ENCODE peak calls at places on chromosomes 13 and 19, in seven cellular contexts. One of them, this sample, is unnamed.
A peak's percentile ranks its signal among the peaks of the same experiment; 100 is the strongest.

GRCh38 chr13:22073718-22074117 is 402.8 kb downstream of the FGF9 start:
- DNase-seq in bronchial epithelial cell: no peak
- DNase-seq in AG10803: no peak
- DNase-seq in fibroblast of lung: no peak
- DNase-seq in upper lobe of left lung: no peak
- DNase-seq in esophagus squamous epithelium: no peak
- DNase-seq in pancreas: no peak
- DNase-seq in this sample: no peak

GRCh38 chr13:21812192-21812626 is 141.3 kb downstream of the FGF9 start:
- DNase-seq in bronchial epithelial cell: no peak
- DNase-seq in AG10803: no peak
- DNase-seq in fibroblast of lung: no peak
- DNase-seq in upper lobe of left lung: no peak
- DNase-seq in esophagus squamous epithelium: no peak
- DNase-seq in pancreas: no peak
- DNase-seq in this sample: no peak

GRCh38 chr19:13428352-13428751 is 77.9 kb downstream of the CACNA1A start:
- DNase-seq in bronchial epithelial cell: no peak
- DNase-seq in AG10803: peak; percentile 14
- DNase-seq in fibroblast of lung: peak; percentile 9
- DNase-seq in upper lobe of left lung: no peak
- DNase-seq in esophagus squamous epithelium: no peak
- DNase-seq in pancreas: no peak
- DNase-seq in this sample: peak; percentile 12

GRCh38 chr13:105063676-105064075 is 1471.8 kb downstream of the EFNB2 start:
- DNase-seq in bronchial epithelial cell: no peak
- DNase-seq in AG10803: no peak
- DNase-seq in fibroblast of lung: no peak
- DNase-seq in upper lobe of left lung: no peak
- DNase-seq in esophagus squamous epithelium: no peak
- DNase-seq in pancreas: no peak
- DNase-seq in this sample: no peak

GRCh38 chr13:106602178-106602577 is 34.2 kb upstream of the ARGLU1 start:
- DNase-seq in bronchial epithelial cell: no peak
- DNase-seq in AG10803: no peak
- DNase-seq in fibroblast of lung: no peak
- DNase-seq in upper lobe of left lung: peak; percentile 68
- DNase-seq in esophagus squamous epithelium: no peak
- DNase-seq in pancreas: peak; percentile 31
- DNase-seq in this sample: no peak

GRCh38 chr13:110311721-110312668 is 4.9 kb downstream of the COL4A2 start:
- DNase-seq in bronchial epithelial cell: no peak
- DNase-seq in AG10803: no peak
- DNase-seq in fibroblast of lung: no peak
- DNase-seq in upper lobe of left lung: no peak
- DNase-seq in esophagus squamous epithelium: no peak
- DNase-seq in pancreas: no peak
- DNase-seq in this sample: no peak

GRCh38 chr19:3482507-3483225 is 575 bp downstream of the SMIM44 start:
- DNase-seq in bronchial epithelial cell: no peak
- DNase-seq in AG10803: no peak
- DNase-seq in fibroblast of lung: no peak
- DNase-seq in upper lobe of left lung: no peak
- DNase-seq in esophagus squamous epithelium: no peak
- DNase-seq in pancreas: no peak
- DNase-seq in this sample: no peak

GRCh38 chr13:105139380-105140285 is 1395.8 kb downstream of the EFNB2 start:
- DNase-seq in bronchial epithelial cell: peak; percentile 3
- DNase-seq in AG10803: peak; percentile 4
- DNase-seq in fibroblast of lung: peak; percentile 76
- DNase-seq in upper lobe of left lung: peak; percentile 68
- DNase-seq in esophagus squamous epithelium: peak; percentile 4
- DNase-seq in pancreas: peak; percentile 27
- DNase-seq in this sample: no peak

GRCh38 chr19:34589730-34590129 is 87.2 kb downstream of the SCGB2B2 start:
- DNase-seq in bronchial epithelial cell: no peak
- DNase-seq in AG10803: no peak
- DNase-seq in fibroblast of lung: no peak
- DNase-seq in upper lobe of left lung: no peak
- DNase-seq in esophagus squamous epithelium: no peak
- DNase-seq in pancreas: peak; percentile 83
- DNase-seq in this sample: no peak

GRCh38 chr13:85654227-85654626 is 145.0 kb downstream of the SLITRK6 start:
- DNase-seq in bronchial epithelial cell: no peak
- DNase-seq in AG10803: no peak
- DNase-seq in fibroblast of lung: no peak
- DNase-seq in upper lobe of left lung: no peak
- DNase-seq in esophagus squamous epithelium: no peak
- DNase-seq in pancreas: no peak
- DNase-seq in this sample: no peak

GRCh38 chr19:53503126-53503525 is 34.8 kb upstream of the ZNF331 start:
- DNase-seq in bronchial epithelial cell: no peak
- DNase-seq in AG10803: no peak
- DNase-seq in fibroblast of lung: no peak
- DNase-seq in upper lobe of left lung: no peak
- DNase-seq in esophagus squamous epithelium: no peak
- DNase-seq in pancreas: no peak
- DNase-seq in this sample: no peak

GRCh38 chr19:33438016-33438671 is 64.6 kb downstream of the CEBPG start:
- DNase-seq in bronchial epithelial cell: no peak
- DNase-seq in AG10803: peak; percentile 17
- DNase-seq in fibroblast of lung: no peak
- DNase-seq in upper lobe of left lung: no peak
- DNase-seq in esophagus squamous epithelium: no peak
- DNase-seq in pancreas: no peak
- DNase-seq in this sample: peak; percentile 34

GRCh38 chr13:74574964-74575728 is 440.9 kb upstream of the KLF12 start:
- DNase-seq in bronchial epithelial cell: no peak
- DNase-seq in AG10803: no peak
- DNase-seq in fibroblast of lung: no peak
- DNase-seq in upper lobe of left lung: no peak
- DNase-seq in esophagus squamous epithelium: no peak
- DNase-seq in pancreas: no peak
- DNase-seq in this sample: no peak

GRCh38 chr19:42280761-42281174 is 11.7 kb downstream of the CIC start:
- DNase-seq in bronchial epithelial cell: no peak
- DNase-seq in AG10803: peak; percentile 21
- DNase-seq in fibroblast of lung: no peak
- DNase-seq in upper lobe of left lung: no peak
- DNase-seq in esophagus squamous epithelium: no peak
- DNase-seq in pancreas: no peak
- DNase-seq in this sample: no peak

GRCh38 chr13:23347601-23348000 is 85.9 kb downstream of the SACS start:
- DNase-seq in bronchial epithelial cell: no peak
- DNase-seq in AG10803: no peak
- DNase-seq in fibroblast of lung: no peak
- DNase-seq in upper lobe of left lung: no peak
- DNase-seq in esophagus squamous epithelium: no peak
- DNase-seq in pancreas: no peak
- DNase-seq in this sample: no peak

GRCh38 chr13:49373699-49374098 is 70.2 kb downstream of the CAB39L start:
- DNase-seq in bronchial epithelial cell: no peak
- DNase-seq in AG10803: no peak
- DNase-seq in fibroblast of lung: no peak
- DNase-seq in upper lobe of left lung: no peak
- DNase-seq in esophagus squamous epithelium: no peak
- DNase-seq in pancreas: no peak
- DNase-seq in this sample: no peak

DNA sequence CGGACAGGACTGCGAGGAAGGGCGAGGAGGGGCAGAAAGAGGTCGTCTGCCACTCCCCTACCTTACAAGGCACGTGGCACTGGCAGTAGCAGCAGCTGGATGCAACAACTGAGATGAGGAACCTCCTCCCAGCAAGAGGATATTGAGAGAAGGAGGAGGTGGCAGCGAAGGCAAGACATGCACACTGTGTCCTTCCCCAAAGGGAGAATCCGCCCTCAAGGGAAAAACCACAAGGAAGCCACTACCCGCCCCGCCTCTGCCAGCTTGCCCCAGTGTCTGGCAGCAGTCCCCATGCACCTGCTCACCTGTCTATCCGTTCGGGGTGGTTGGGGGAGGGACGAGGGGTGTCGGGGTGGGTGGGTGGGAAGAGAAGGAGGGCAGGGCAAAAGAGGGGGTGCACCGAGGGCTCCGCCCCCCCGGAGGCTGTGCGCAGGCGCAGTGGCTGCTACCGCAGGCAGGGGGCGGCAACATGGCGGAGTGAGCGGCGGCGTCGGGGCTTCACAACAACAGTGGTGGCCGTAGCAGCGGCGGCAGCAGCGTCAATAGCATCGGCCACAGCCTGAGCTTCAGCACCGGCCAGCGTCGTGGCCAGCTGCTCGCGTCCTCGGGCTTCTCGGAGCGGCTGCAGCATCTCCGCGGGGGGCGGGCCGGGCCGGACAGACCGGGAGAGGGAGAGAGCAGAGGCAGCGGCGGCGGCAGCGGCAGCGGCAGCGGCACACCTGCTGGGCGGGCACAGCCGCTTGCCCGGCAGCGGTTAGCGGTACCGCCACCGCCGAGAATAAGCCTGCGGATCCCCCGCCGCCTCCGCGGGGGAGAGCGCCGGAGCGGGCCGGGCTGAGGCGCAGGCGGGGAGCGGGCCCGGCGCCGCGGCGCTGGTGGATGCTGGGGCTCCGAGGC is at the start of gene NBEA:
- DNase-seq in bronchial epithelial cell: peak; percentile 13
- DNase-seq in AG10803: peak; percentile 54
- DNase-seq in fibroblast of lung: peak; percentile 60
- DNase-seq in upper lobe of left lung: peak; percentile 60
- DNase-seq in esophagus squamous epithelium: peak; percentile 12
- DNase-seq in pancreas: peak; percentile 88
- DNase-seq in this sample: peak; percentile 88
- TF ChIP-seq CTCF in bronchial epithelial cell: peak; percentile 7
- TF ChIP-seq CTCF in AG10803: no peak
- TF ChIP-seq CTCF in fibroblast of lung: peak; percentile 7
- TF ChIP-seq CTCF in upper lobe of left lung: no peak
- TF ChIP-seq CTCF in esophagus squamous epithelium: peak; percentile 24
- TF ChIP-seq CTCF in pancreas: no peak
- TF ChIP-seq CTCF in this sample: no peak

GRCh38 chr19:46578450-46578849 is 22.7 kb upstream of the CALM3 start:
- DNase-seq in bronchial epithelial cell: no peak
- DNase-seq in AG10803: no peak
- DNase-seq in fibroblast of lung: no peak
- DNase-seq in upper lobe of left lung: no peak
- DNase-seq in esophagus squamous epithelium: no peak
- DNase-seq in pancreas: no peak
- DNase-seq in this sample: no peak

GRCh38 chr19:46579286-46579944 is 21.7 kb upstream of the CALM3 start:
- DNase-seq in bronchial epithelial cell: no peak
- DNase-seq in AG10803: no peak
- DNase-seq in fibroblast of lung: no peak
- DNase-seq in upper lobe of left lung: no peak
- DNase-seq in esophagus squamous epithelium: no peak
- DNase-seq in pancreas: no peak
- DNase-seq in this sample: no peak

GRCh38 chr19:46574533-46574932 is 26.6 kb upstream of the CALM3 start:
- DNase-seq in bronchial epithelial cell: no peak
- DNase-seq in AG10803: no peak
- DNase-seq in fibroblast of lung: no peak
- DNase-seq in upper lobe of left lung: no peak
- DNase-seq in esophagus squamous epithelium: no peak
- DNase-seq in pancreas: no peak
- DNase-seq in this sample: peak; percentile 37

GRCh38 chr19:46571495-46571894 is 29.6 kb upstream of the CALM3 start:
- DNase-seq in bronchial epithelial cell: peak; percentile 32
- DNase-seq in AG10803: no peak
- DNase-seq in fibroblast of lung: no peak
- DNase-seq in upper lobe of left lung: no peak
- DNase-seq in esophagus squamous epithelium: no peak
- DNase-seq in pancreas: no peak
- DNase-seq in this sample: peak; percentile 12

DNA sequence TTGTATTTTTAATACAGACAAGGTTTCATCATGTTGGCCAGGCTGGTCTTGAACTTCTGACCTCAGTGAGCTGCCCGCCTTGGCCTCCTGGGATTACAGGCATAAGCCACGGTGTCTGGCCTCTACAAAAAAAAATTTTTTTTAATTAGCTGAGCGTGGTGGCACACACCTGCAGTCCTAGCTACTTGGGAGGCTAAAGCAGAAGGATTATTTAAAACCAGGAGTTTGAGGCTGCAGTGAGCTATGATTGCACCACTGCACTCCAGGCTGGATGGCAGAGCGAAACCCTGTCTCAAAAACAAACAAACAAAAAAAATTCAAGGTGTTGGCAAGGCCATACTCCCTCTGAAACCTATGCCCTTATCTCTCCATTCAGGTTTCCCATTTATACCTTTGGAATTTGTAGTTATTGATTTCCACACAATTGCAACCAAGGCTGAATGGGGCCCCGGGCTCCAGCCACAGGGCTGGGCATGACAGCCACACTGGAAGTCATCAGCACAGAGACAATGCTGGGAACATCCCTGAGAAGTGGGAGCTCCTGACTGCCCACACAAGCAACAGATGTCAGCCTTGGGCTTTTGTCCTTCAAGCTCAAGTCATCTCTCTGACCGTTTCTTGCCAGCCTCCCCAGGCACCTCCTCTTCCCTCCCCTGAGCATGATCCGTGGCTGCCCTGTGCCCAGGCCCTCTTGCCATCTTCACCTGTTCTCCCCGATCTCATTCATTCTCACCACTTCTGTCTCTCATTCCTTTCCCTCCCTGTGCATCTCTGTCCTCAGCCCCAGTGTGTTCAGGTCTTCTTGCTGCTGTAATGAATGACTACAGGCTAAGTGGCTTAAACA is 27.2 kb upstream of the CALM3 start:
- DNase-seq in bronchial epithelial cell: no peak
- DNase-seq in AG10803: no peak
- DNase-seq in fibroblast of lung: no peak
- DNase-seq in upper lobe of left lung: no peak
- DNase-seq in esophagus squamous epithelium: no peak
- DNase-seq in pancreas: no peak
- DNase-seq in this sample: no peak
- H3K4me3 ChIP-seq in bronchial epithelial cell: no peak overlapping the region
- H3K4me3 ChIP-seq in AG10803: no peak overlapping the region
- H3K4me3 ChIP-seq in fibroblast of lung: no peak overlapping the region
- H3K4me3 ChIP-seq in upper lobe of left lung: no peak overlapping the region
- H3K4me3 ChIP-seq in esophagus squamous epithelium: no peak overlapping the region
- H3K4me3 ChIP-seq in pancreas: no peak overlapping the region
- H3K4me3 ChIP-seq in this sample: no peak overlapping the region

GRCh38 chr13:102847272-102848234 is 1.7 kb downstream of the ERCC5 start:
- DNase-seq in bronchial epithelial cell: peak; percentile 44
- DNase-seq in AG10803: peak; percentile 54
- DNase-seq in fibroblast of lung: peak; percentile 70
- DNase-seq in upper lobe of left lung: no peak
- DNase-seq in esophagus squamous epithelium: no peak
- DNase-seq in pancreas: no peak
- DNase-seq in this sample: no peak
- TF ChIP-seq CTCF in bronchial epithelial cell: peak; percentile 56
- TF ChIP-seq CTCF in AG10803: peak; percentile 85
- TF ChIP-seq CTCF in fibroblast of lung: peak; percentile 64
- TF ChIP-seq CTCF in upper lobe of left lung: peak; percentile 57
- TF ChIP-seq CTCF in esophagus squamous epithelium: peak; percentile 70
- TF ChIP-seq CTCF in pancreas: peak; percentile 47
- TF ChIP-seq CTCF in this sample: peak; percentile 53

GRCh38 chr19:51901860-51902259 is 3.0 kb downstream of the ZNF649 start:
- DNase-seq in bronchial epithelial cell: no peak
- DNase-seq in AG10803: no peak
- DNase-seq in fibroblast of lung: no peak
- DNase-seq in upper lobe of left lung: no peak
- DNase-seq in esophagus squamous epithelium: no peak
- DNase-seq in pancreas: no peak
- DNase-seq in this sample: peak; percentile 14

GRCh38 chr19:51904331-51905165 is at the start of gene ZNF649:
- DNase-seq in bronchial epithelial cell: peak; percentile 74
- DNase-seq in AG10803: peak; percentile 82
- DNase-seq in fibroblast of lung: peak; percentile 86
- DNase-seq in upper lobe of left lung: peak; percentile 83
- DNase-seq in esophagus squamous epithelium: peak; percentile 25
- DNase-seq in pancreas: peak; percentile 85
- DNase-seq in this sample: peak; percentile 95

GRCh38 chr19:51903192-51903591 is 1.6 kb downstream of the ZNF649 start:
- DNase-seq in bronchial epithelial cell: no peak
- DNase-seq in AG10803: no peak
- DNase-seq in fibroblast of lung: no peak
- DNase-seq in upper lobe of left lung: no peak
- DNase-seq in esophagus squamous epithelium: no peak
- DNase-seq in pancreas: no peak
- DNase-seq in this sample: no peak
- H3K4me3 ChIP-seq in bronchial epithelial cell: no peak overlapping the region
- H3K4me3 ChIP-seq in AG10803: no peak overlapping the region
- H3K4me3 ChIP-seq in fibroblast of lung: peak overlapping the region; percentile 96
- H3K4me3 ChIP-seq in upper lobe of left lung: peak overlapping the region; percentile 66
- H3K4me3 ChIP-seq in esophagus squamous epithelium: no peak overlapping the region
- H3K4me3 ChIP-seq in pancreas: peak overlapping the region; percentile 82
- H3K4me3 ChIP-seq in this sample: no peak overlapping the region